ENCODE peak calls at places on chromosome 1, in ten cellular contexts. I is ascending aorta; O is CD8-positive, alpha-beta T cell; R is heart left ventricle; Q is astrocyte of the spinal cord; J is PC-3; A is spleen; M is B cell; G is CD4-positive, alpha-beta T cell; L is fibroblast of mammary gland. T is an unnamed sample.

GRCh38 chr1:30264672-30265025 is 458.7 kb downstream of the MATN1 start:
- DNase-seq in I (no peak), O (no peak), R (no peak), Q (no peak), J (no peak), A (peak), M (no peak), G (no peak), L (no peak), T (no peak)

GRCh38 chr1:165747632-165748452 is 20.8 kb downstream of the TMCO1 start:
- DNase-seq in I (no peak), O (no peak), R (no peak), Q (no peak), J (no peak), A (no peak), M (no peak), G (no peak), L (no peak), T (no peak)

GRCh38 chr1:203592156-203592555 is 34.5 kb upstream of the ATP2B4 start:
- DNase-seq in I (no peak), O (no peak), R (no peak), Q (no peak), J (no peak), A (no peak), M (no peak), G (no peak), L (no peak), T (peak)

GRCh38 chr1:9844106-9844505 is 20.3 kb upstream of the CLSTN1 start:
- DNase-seq in I (no peak), O (no peak), R (peak), Q (no peak), J (no peak), A (peak), M (no peak), G (no peak), L (peak), T (no peak)

GRCh38 chr1:63886348-63886747 is 112.5 kb downstream of the ROR1 start:
- DNase-seq in I (no peak), O (no peak), R (no peak), Q (no peak), J (no peak), A (no peak), M (no peak), G (no peak), L (peak), T (no peak)

GRCh38 chr1:43858324-43858723 is 75.3 kb upstream of the ARTN start:
- DNase-seq in I (no peak), O (no peak), R (peak), Q (peak), J (peak), A (no peak), M (no peak), G (no peak), L (peak), T (no peak)

GRCh38 chr1:201944639-201945038 is 1.7 kb downstream of the LMOD1 start:
- DNase-seq in I (no peak), O (no peak), R (no peak), Q (no peak), J (no peak), A (no peak), M (no peak), G (no peak), L (no peak), T (no peak)

GRCh38 chr1:65197636-65198035 is 49.6 kb downstream of the AK4 start:
- DNase-seq in I (no peak), O (no peak), R (no peak), Q (no peak), J (no peak), A (no peak), M (no peak), G (no peak), L (peak), T (no peak)

GRCh38 chr1:39189592-39190041 is 14.9 kb upstream of the MACF1 start:
- DNase-seq in I (no peak), O (no peak), R (no peak), Q (peak), J (peak), A (no peak), M (no peak), G (no peak), L (no peak), T (no peak)

GRCh38 chr1:32876341-32877210 is 5.9 kb upstream of the FNDC5 start:
- DNase-seq in I (peak), O (peak), R (peak), Q (peak), J (peak), A (peak), M (peak), G (peak), L (peak), T (no peak)
- TF ChIP-seq CTCF in I (peak), O (peak), R (peak), Q (peak), J (peak), A (peak), M (peak), G (peak), L (peak), T (peak)

DNA sequence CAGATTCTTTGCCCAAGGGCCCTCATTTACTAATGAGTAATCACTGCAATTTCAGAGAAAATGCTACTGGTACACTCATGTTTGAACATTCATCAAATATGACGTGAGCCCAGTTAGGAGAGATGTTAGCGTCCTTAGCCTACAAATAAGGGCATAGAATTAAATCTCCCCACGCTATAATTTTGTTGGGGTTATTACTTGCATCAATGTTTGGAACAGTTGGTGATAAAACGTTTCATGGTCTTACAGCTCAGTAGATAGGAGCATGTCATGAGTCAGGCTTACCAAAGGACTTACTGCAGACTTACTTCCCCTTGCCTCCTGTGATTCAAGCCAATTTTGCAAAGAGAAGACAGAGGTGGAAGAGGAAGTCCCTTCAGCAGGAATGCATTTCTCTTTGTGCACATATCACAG is 304.0 kb downstream of the KIF26B start:
- DNase-seq in I (no peak), O (no peak), R (no peak), Q (no peak), J (no peak), A (no peak), M (no peak), G (no peak), L (peak), T (no peak)
- TF ChIP-seq CTCF in I (no peak), O (no peak), R (no peak), Q (no peak), J (no peak), A (no peak), M (no peak), G (no peak), L (no peak), T (no peak)

GRCh38 chr1:180028864-180029263 is 74.3 kb downstream of the CEP350 start:
- DNase-seq in I (no peak), O (no peak), R (no peak), Q (no peak), J (no peak), A (no peak), M (no peak), G (no peak), L (no peak), T (no peak)
- TF ChIP-seq CTCF in I (no peak), O (no peak), R (no peak), Q (no peak), J (no peak), A (no peak), M (peak), G (no peak), L (peak), T (no peak)

GRCh38 chr1:182198006-182198605 is 136.6 kb upstream of the ZNF648 start:
- DNase-seq in I (no peak), O (no peak), R (no peak), Q (no peak), J (peak), A (no peak), M (no peak), G (no peak), L (peak), T (no peak)
- TF ChIP-seq CTCF in I (no peak), O (no peak), R (no peak), Q (peak), J (peak), A (peak), M (no peak), G (no peak), L (peak), T (no peak)

DNA sequence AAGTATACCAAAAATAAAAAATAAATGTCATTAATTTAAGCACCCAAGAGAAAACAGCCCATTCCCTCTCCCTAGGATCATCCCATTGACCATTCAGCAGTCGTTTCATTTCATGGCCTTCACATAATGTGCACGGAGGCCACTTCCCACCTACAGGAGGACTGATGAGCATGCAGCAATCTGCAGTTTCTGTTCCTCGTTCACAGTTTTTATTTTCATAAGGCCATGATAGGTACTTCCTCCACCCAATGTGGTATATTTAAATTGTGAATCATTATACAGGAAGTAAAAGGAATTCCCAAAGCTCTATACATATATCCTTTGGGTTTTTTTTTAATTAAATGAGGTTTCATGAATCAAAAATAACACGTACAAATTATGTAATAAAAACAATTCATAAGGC is 27.7 kb upstream of the SLC44A3 start:
- DNase-seq in I (no peak), O (no peak), R (no peak), Q (no peak), J (peak), A (peak), M (peak), G (no peak), L (peak), T (no peak)
- TF ChIP-seq CTCF in I (peak), O (no peak), R (no peak), Q (peak), J (peak), A (peak), M (peak), G (no peak), L (peak), T (no peak)

T was measured in progenitor cell of endocrine pancreas.